ENCODE peak calls at places on chromosomes 4 and X, in ten cellular contexts. K is T-helper 9 cell; F is MCF 10A; C is IMR-90; J is neural crest cell; O is renal cortical epithelial cell; P is activated CD8-positive, alpha-beta memory T cell treated with anti-CD3 and anti-CD28 coated beads for 24 hours; D is ELR; W is non-pigmented ciliary epithelial cell; M is activated CD4-positive, alpha-beta T cell treated with anti-CD3 and anti-CD28 coated beads for 48 hours. Y is an unnamed sample.

GRCh38 chr4:145734576-145735329 is 54.8 kb downstream of the C4orf51 start:
- DNase-seq in K (no peak), F (peak; percentile 98), C (peak; percentile 96), J (no peak), O (peak; percentile 99), P (no peak), D (peak; percentile 96), W (peak; percentile 93), M (no peak), Y (peak; percentile 94)

GRCh38 chr4:60992037-60992436 is 208.1 kb upstream of the ADGRL3 start:
- DNase-seq in K (no peak), F (peak; percentile 51), C (peak; percentile 9), J (no peak), O (peak; percentile 2), P (no peak), D (peak; percentile 37), W (peak; percentile 75), M (no peak), Y (no peak)

GRCh38 chrX:130893356-130894085 is 9.5 kb downstream of the ENOX2 start:
- DNase-seq in K (no peak), F (no peak), C (peak; percentile 8), J (no peak), O (no peak), P (no peak), D (no peak), W (no peak), M (no peak), Y (no peak)

GRCh38 chr4:74632634-74633033 is 161.7 kb downstream of the BTC start:
- DNase-seq in K (no peak), F (peak; percentile 100), C (peak; percentile 88), J (no peak), O (peak; percentile 99), P (no peak), D (peak; percentile 82), W (peak; percentile 96), M (peak; percentile 59), Y (no peak)

GRCh38 chrX:56564921-56565861 is 1.8 kb downstream of the UBQLN2 start:
- DNase-seq in K (no peak), F (no peak), C (peak; percentile 5), J (no peak), O (no peak), P (no peak), D (peak; percentile 16), W (no peak), M (peak; percentile 14), Y (no peak)

GRCh38 chr4:6444587-6444986 is 27.8 kb downstream of the PPP2R2C start:
- DNase-seq in K (no peak), F (no peak), C (no peak), J (no peak), O (no peak), P (no peak), D (no peak), W (no peak), M (no peak), Y (no peak)

GRCh38 chrX:67288958-67289641 is 254.7 kb upstream of the AR start:
- DNase-seq in K (no peak), F (no peak), C (no peak), J (no peak), O (no peak), P (no peak), D (no peak), W (no peak), M (no peak), Y (no peak)

GRCh38 chr4:80101086-80101767 is 28.2 kb upstream of the ANTXR2 start:
- DNase-seq in K (no peak), F (peak; percentile 22), C (no peak), J (no peak), O (no peak), P (no peak), D (peak; percentile 53), W (no peak), M (no peak), Y (no peak)

GRCh38 chrX:39199429-39199828 is 398.2 kb downstream of the MID1IP1 start:
- DNase-seq in K (no peak), F (no peak), C (no peak), J (no peak), O (peak; percentile 54), P (no peak), D (no peak), W (no peak), M (no peak), Y (no peak)

GRCh38 chrX:20347486-20347885 is 80.8 kb upstream of the RPS6KA3 start:
- DNase-seq in K (no peak), F (no peak), C (peak; percentile 61), J (no peak), O (no peak), P (no peak), D (no peak), W (no peak), M (no peak), Y (no peak)

GRCh38 chrX:49995021-49995731 is 72.8 kb downstream of the CLCN5 start:
- DNase-seq in K (no peak), F (peak; percentile 2), C (peak; percentile 77), J (no peak), O (peak; percentile 68), P (no peak), D (peak; percentile 50), W (no peak), M (no peak), Y (no peak)

GRCh38 chr4:109703664-109704351 is 563 bp upstream of the CASP6 start:
- DNase-seq in K (no peak), F (peak; percentile 15), C (no peak), J (no peak), O (peak; percentile 30), P (no peak), D (no peak), W (no peak), M (no peak), Y (no peak)

GRCh38 chrX:87525771-87526229 is 8.2 kb downstream of the KLHL4 start:
- DNase-seq in K (no peak), F (peak; percentile 67), C (peak; percentile 78), J (no peak), O (peak; percentile 33), P (no peak), D (peak; percentile 3), W (peak; percentile 43), M (no peak), Y (no peak)

GRCh38 chrX:85004255-85004654 is 578 bp downstream of the APOOL start:
- DNase-seq in K (no peak), F (peak; percentile 30), C (peak; percentile 28), J (no peak), O (peak; percentile 35), P (no peak), D (peak; percentile 32), W (no peak), M (no peak), Y (no peak)